ENCODE peak calls at places on chromosomes 7 and 10, in four cellular contexts. One of them, this sample, is unnamed.

GRCh38 chr7:42035205-42035604 is 201.8 kb downstream of the GLI3 start:
- ATAC-seq in GM12878: no peak
- ATAC-seq in heart left ventricle: peak
- ATAC-seq in T-helper 17 cell: no peak
- ATAC-seq in this sample: no peak

GRCh38 chr7:150668472-150668911 is 17.0 kb upstream of the GIMAP2 start:
- ATAC-seq in heart left ventricle: peak
- ATAC-seq in T-helper 17 cell: peak
- ATAC-seq in GM12878: peak
- ATAC-seq in this sample: no peak

GRCh38 chr10:8014649-8015048 is 39.8 kb upstream of the GATA3 start:
- ATAC-seq in T-helper 17 cell: no peak
- ATAC-seq in heart left ventricle: no peak
- ATAC-seq in GM12878: no peak
- ATAC-seq in this sample: no peak

GRCh38 chr7:104926905-104927454 is 87.0 kb upstream of the KMT2E start:
- ATAC-seq in heart left ventricle: no peak
- ATAC-seq in GM12878: no peak
- ATAC-seq in T-helper 17 cell: no peak
- ATAC-seq in this sample: no peak

GRCh38 chr7:77348371-77348813 is 67.8 kb downstream of the GSAP start:
- ATAC-seq in heart left ventricle: peak
- ATAC-seq in GM12878: no peak
- ATAC-seq in T-helper 17 cell: no peak
- ATAC-seq in this sample: no peak

GRCh38 chr10:782751-783648 is 93.5 kb upstream of the DIP2C start:
- ATAC-seq in T-helper 17 cell: no peak
- ATAC-seq in GM12878: no peak
- ATAC-seq in heart left ventricle: no peak
- ATAC-seq in this sample: no peak

GRCh38 chr10:66827353-66827752 is 98.5 kb upstream of the LRRTM3 start:
- ATAC-seq in GM12878: no peak
- ATAC-seq in heart left ventricle: no peak
- ATAC-seq in T-helper 17 cell: no peak
- ATAC-seq in this sample: no peak

GRCh38 chr10:100019824-100020160 is 10.0 kb upstream of the DNMBP start:
- ATAC-seq in heart left ventricle: no peak
- ATAC-seq in T-helper 17 cell: no peak
- ATAC-seq in GM12878: no peak
- ATAC-seq in this sample: no peak

GRCh38 chr7:142345817-142346216 is 88.0 kb upstream of the PRSS58 start:
- ATAC-seq in T-helper 17 cell: peak
- ATAC-seq in GM12878: no peak
- ATAC-seq in heart left ventricle: no peak
- ATAC-seq in this sample: no peak

GRCh38 chr10:61047788-61048560 is 104.0 kb upstream of the RHOBTB1 start:
- ATAC-seq in T-helper 17 cell: no peak
- ATAC-seq in heart left ventricle: no peak
- ATAC-seq in GM12878: no peak
- ATAC-seq in this sample: no peak

GRCh38 chr10:8221481-8221880 is 167.0 kb downstream of the GATA3 start:
- ATAC-seq in heart left ventricle: peak
- ATAC-seq in T-helper 17 cell: no peak
- ATAC-seq in GM12878: no peak
- ATAC-seq in this sample: no peak

GRCh38 chr7:116726149-116726548 is 54.2 kb downstream of the MET start:
- ATAC-seq in GM12878: no peak
- ATAC-seq in heart left ventricle: no peak
- ATAC-seq in T-helper 17 cell: no peak
- ATAC-seq in this sample: no peak

GRCh38 chr10:42475168-42476098 is 162.9 kb downstream of the ZNF33B start:
- ATAC-seq in heart left ventricle: peak
- ATAC-seq in GM12878: no peak
- ATAC-seq in T-helper 17 cell: no peak
- ATAC-seq in this sample: peak

GRCh38 chr10:35495521-35496238 is 109.5 kb upstream of the GJD4 start:
- ATAC-seq in GM12878: peak
- ATAC-seq in T-helper 17 cell: peak
- ATAC-seq in heart left ventricle: peak
- ATAC-seq in this sample: peak

GRCh38 chr10:100222529-100222928 is 6.9 kb downstream of the CHUK start:
- ATAC-seq in GM12878: no peak
- ATAC-seq in heart left ventricle: no peak
- ATAC-seq in T-helper 17 cell: no peak
- ATAC-seq in this sample: no peak

GRCh38 chr7:44097064-44097932 is 6.8 kb upstream of the AEBP1 start:
- ATAC-seq in heart left ventricle: no peak
- ATAC-seq in GM12878: peak
- ATAC-seq in T-helper 17 cell: peak
- ATAC-seq in this sample: peak

GRCh38 chr7:11751807-11752389 is 80.1 kb downstream of the THSD7A start:
- ATAC-seq in heart left ventricle: no peak
- ATAC-seq in GM12878: peak
- ATAC-seq in T-helper 17 cell: no peak
- ATAC-seq in this sample: no peak

GRCh38 chr7:154574235-154574634 is 428.7 kb downstream of the PAXIP1 start:
- ATAC-seq in T-helper 17 cell: no peak
- ATAC-seq in heart left ventricle: no peak
- ATAC-seq in GM12878: no peak
- ATAC-seq in this sample: no peak

GRCh38 chr7:74575083-74575803 is 82.3 kb upstream of the GTF2I start:
- ATAC-seq in GM12878: no peak
- ATAC-seq in T-helper 17 cell: no peak
- ATAC-seq in heart left ventricle: no peak
- ATAC-seq in this sample: no peak

GRCh38 chr10:26311383-26311940 is 94.9 kb downstream of the GAD2 start:
- ATAC-seq in heart left ventricle: no peak
- ATAC-seq in T-helper 17 cell: no peak
- ATAC-seq in GM12878: no peak
- ATAC-seq in this sample: no peak

GRCh38 chr7:76346778-76347177 is 12.0 kb downstream of the YWHAG start:
- ATAC-seq in T-helper 17 cell: peak
- ATAC-seq in heart left ventricle: peak
- ATAC-seq in GM12878: no peak
- ATAC-seq in this sample: no peak

GRCh38 chr10:5645944-5646617 is 20.3 kb downstream of the ASB13 start:
- ATAC-seq in heart left ventricle: peak
- ATAC-seq in GM12878: no peak
- ATAC-seq in T-helper 17 cell: no peak
- ATAC-seq in this sample: no peak

GRCh38 chr10:30355601-30356000 is 6.5 kb upstream of the MTPAP start:
- ATAC-seq in GM12878: no peak
- ATAC-seq in T-helper 17 cell: no peak
- ATAC-seq in heart left ventricle: no peak
- ATAC-seq in this sample: no peak

GRCh38 chr10:47311193-47311899 is 10.9 kb upstream of the GDF2 start:
- ATAC-seq in heart left ventricle: peak
- ATAC-seq in T-helper 17 cell: peak
- ATAC-seq in GM12878: no peak
- ATAC-seq in this sample: no peak

GRCh38 chr7:86931439-86931838 is 128.0 kb downstream of the ELAPOR2 start:
- ATAC-seq in T-helper 17 cell: no peak
- ATAC-seq in GM12878: peak
- ATAC-seq in heart left ventricle: no peak
- ATAC-seq in this sample: no peak

GRCh38 chr7:130901209-130901783 is 167.3 kb upstream of the KLF14 start:
- ATAC-seq in GM12878: no peak
- ATAC-seq in T-helper 17 cell: no peak
- ATAC-seq in heart left ventricle: peak
- ATAC-seq in this sample: no peak

GRCh38 chr10:8487346-8487745 is 432.9 kb downstream of the GATA3 start:
- ATAC-seq in heart left ventricle: no peak
- ATAC-seq in GM12878: no peak
- ATAC-seq in T-helper 17 cell: no peak
- ATAC-seq in this sample: no peak

GRCh38 chr7:1144269-1144771 is 15.7 kb downstream of the ZFAND2A start:
- ATAC-seq in T-helper 17 cell: no peak
- ATAC-seq in heart left ventricle: peak
- ATAC-seq in GM12878: peak
- ATAC-seq in this sample: no peak

GRCh38 chr7:40403664-40404476 is 269.1 kb downstream of the SUGCT start:
- ATAC-seq in T-helper 17 cell: no peak
- ATAC-seq in GM12878: no peak
- ATAC-seq in heart left ventricle: no peak
- ATAC-seq in this sample: no peak

This sample was measured in stimulated activated memory B cell treated with anti-CD40 and anti-IgM and Interleukin-4, amounts not matched to agents 10 μg/mL and 1 μg/mL and 100 μg/mL, for 72 hours.